ENCODE peak calls at places on chromosome 6, in six cellular contexts. Y, F, W, Q, E and H are unnamed samples.
A peak's percentile ranks its signal among the peaks of the same experiment; 100 is the strongest.

GRCh38 chr6:113697642-113698410 is 159.3 kb upstream of the MARCKS start:
- DNase-seq in Y (no peak), E (no peak), W (no peak), Q (no peak), F (no peak), H (no peak)

GRCh38 chr6:113315879-113316278 is 541.3 kb upstream of the MARCKS start:
- DNase-seq in W (no peak), F (no peak), E (no peak), Y (no peak), Q (no peak), H (no peak)

GRCh38 chr6:31657406-31658157 is 1.9 kb downstream of the APOM start:
- DNase-seq in E (no peak), Y (no peak), Q (no peak), W (no peak), F (no peak), H (no peak)

GRCh38 chr6:149064026-149065017 is 253.2 kb upstream of the TAB2 start:
- DNase-seq in F (no peak), W (no peak), Y (no peak), E (no peak), Q (no peak), H (no peak)

GRCh38 chr6:150697515-150697914 is 97.8 kb downstream of the PLEKHG1 start:
- DNase-seq in Q (no peak), Y (no peak), E (no peak), F (no peak), W (no peak), H (no peak)

GRCh38 chr6:27575594-27576361 is 102.9 kb upstream of the ZNF184 start:
- DNase-seq in Q (no peak), E (no peak), Y (no peak), F (peak; percentile 41), W (no peak), H (no peak)

GRCh38 chr6:160667854-160668481 is 3.9 kb upstream of the LPA start:
- DNase-seq in Y (no peak), Q (no peak), F (peak; percentile 35), W (no peak), E (peak; percentile 1), H (peak; percentile 56)

GRCh38 chr6:75752365-75752764 is 3.3 kb downstream of the MYO6 start:
- DNase-seq in E (no peak), Q (no peak), W (no peak), F (no peak), Y (no peak), H (no peak)

GRCh38 chr6:43540507-43540906 is 23.6 kb downstream of the POLR1C start:
- DNase-seq in W (no peak), Q (no peak), E (no peak), F (no peak), Y (no peak), H (no peak)

GRCh38 chr6:225121-225721 is 67.1 kb upstream of the DUSP22 start:
- DNase-seq in W (no peak), Q (no peak), F (no peak), Y (peak; percentile 35), E (peak; percentile 72), H (no peak)

GRCh38 chr6:39224523-39225182 is 4.6 kb downstream of the KCNK5 start:
- DNase-seq in F (no peak), Q (no peak), E (no peak), Y (no peak), W (no peak), H (no peak)

GRCh38 chr6:11919771-11920440 is 92.2 kb upstream of the HIVEP1 start:
- DNase-seq in Y (no peak), E (no peak), F (no peak), Q (no peak), W (no peak), H (no peak)

GRCh38 chr6:120083186-120083585 is 733.6 kb upstream of the MAN1A1 start:
- DNase-seq in E (no peak), W (no peak), Q (no peak), F (no peak), Y (no peak), H (no peak)

GRCh38 chr6:161215193-161215592 is 58.7 kb downstream of the AGPAT4 start:
- DNase-seq in E (no peak), F (no peak), Y (no peak), W (no peak), Q (no peak), H (peak; percentile 19)

GRCh38 chr6:10588562-10589428 is 67.6 kb downstream of the GCNT2 start:
- DNase-seq in Q (no peak), E (no peak), F (no peak), W (no peak), Y (no peak), H (no peak)

GRCh38 chr6:31495580-31495979 is 2.4 kb upstream of the MICB start:
- DNase-seq in F (no peak), W (no peak), Y (no peak), Q (no peak), E (no peak), H (no peak)

GRCh38 chr6:35489066-35489465 is 7.8 kb downstream of the TEAD3 start:
- DNase-seq in F (no peak), E (no peak), Q (no peak), W (no peak), Y (no peak), H (no peak)

GRCh38 chr6:311679-312220 is 19.5 kb downstream of the DUSP22 start:
- DNase-seq in F (no peak), E (no peak), W (no peak), Y (no peak), Q (no peak), H (no peak)

GRCh38 chr6:144190593-144190992 is 40.3 kb downstream of the STX11 start:
- DNase-seq in W (no peak), F (no peak), Q (no peak), E (no peak), Y (no peak), H (peak; percentile 64)
- TF ChIP-seq POLR2A in W (no peak), F (no peak), Q (no peak), E (no peak), Y (no peak), H (no peak)

GRCh38 chr6:162640756-162641155 is 86.8 kb downstream of the PRKN start:
- DNase-seq in W (no peak), Y (no peak), E (no peak), Q (no peak), F (no peak), H (no peak)

GRCh38 chr6:162638931-162639574 is 88.5 kb downstream of the PRKN start:
- DNase-seq in Y (no peak), F (no peak), E (no peak), W (no peak), Q (no peak), H (no peak)

GRCh38 chr6:162644153-162644552 is 83.4 kb downstream of the PRKN start:
- DNase-seq in W (no peak), E (no peak), Q (no peak), F (no peak), Y (no peak), H (no peak)
- H3K27ac ChIP-seq in W (no peak overlapping the region), E (no peak overlapping the region), Q (no peak overlapping the region), F (no peak overlapping the region), Y (no peak overlapping the region), H (no peak overlapping the region)

DNA sequence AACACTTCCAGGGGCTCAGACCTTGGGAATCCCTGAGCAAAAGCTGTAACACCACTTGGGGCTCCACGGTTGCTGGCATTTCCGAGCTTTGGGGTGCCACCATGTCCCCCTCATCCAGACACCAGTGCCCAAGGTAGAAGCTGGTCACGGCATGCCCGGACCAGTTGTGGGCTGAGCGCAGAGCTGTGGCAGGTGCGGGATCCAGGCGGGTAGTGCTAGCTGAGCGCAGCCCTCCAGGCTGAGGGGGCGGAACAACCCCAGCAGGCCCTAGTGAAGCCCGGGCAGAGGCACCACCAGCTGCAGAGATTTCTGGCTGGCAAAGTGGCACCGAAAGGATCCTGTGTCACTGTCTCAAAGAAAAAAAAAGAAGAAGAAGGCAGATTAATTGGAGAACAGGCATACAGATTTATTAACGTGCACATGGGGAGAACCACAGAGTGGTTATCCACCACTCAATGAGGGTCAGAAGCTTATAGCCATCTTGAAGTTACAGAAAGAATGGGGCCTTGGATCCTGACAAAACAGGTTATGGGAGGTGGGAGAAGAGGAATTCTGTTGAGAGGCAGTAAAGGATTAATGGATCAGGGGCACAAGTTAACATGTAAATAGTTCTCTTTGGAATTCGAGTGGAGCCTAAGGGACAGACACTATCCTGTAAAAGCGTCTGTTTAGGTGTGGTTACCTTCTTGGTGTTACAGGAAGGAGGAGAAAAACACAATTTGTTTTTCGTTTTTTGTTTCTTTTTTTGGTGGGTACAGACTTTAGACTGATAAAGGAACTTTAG is 107.5 kb downstream of the CD24 start:
- DNase-seq in Y (no peak), E (no peak), W (no peak), F (no peak), Q (no peak), H (no peak)
- H3K9me3 ChIP-seq in Y (no peaks in the 10 kb centered on the region), E (no peaks in the 10 kb centered on the region), W (no peaks in the 10 kb centered on the region), F (no peaks in the 10 kb centered on the region), Q (no peaks in the 10 kb centered on the region), H (no peaks in the 10 kb centered on the region)

GRCh38 chr6:17986656-17987575 is 519 bp downstream of the KIF13A start:
- DNase-seq in Y (peak; percentile 46), F (no peak), E (no peak), W (peak; percentile 78), Q (no peak), H (peak; percentile 66)
- TF ChIP-seq POLR2A in Y (peak; percentile 26), F (peak; percentile 21), E (no peak), W (peak; percentile 46), Q (no peak), H (peak; percentile 49)

DNA sequence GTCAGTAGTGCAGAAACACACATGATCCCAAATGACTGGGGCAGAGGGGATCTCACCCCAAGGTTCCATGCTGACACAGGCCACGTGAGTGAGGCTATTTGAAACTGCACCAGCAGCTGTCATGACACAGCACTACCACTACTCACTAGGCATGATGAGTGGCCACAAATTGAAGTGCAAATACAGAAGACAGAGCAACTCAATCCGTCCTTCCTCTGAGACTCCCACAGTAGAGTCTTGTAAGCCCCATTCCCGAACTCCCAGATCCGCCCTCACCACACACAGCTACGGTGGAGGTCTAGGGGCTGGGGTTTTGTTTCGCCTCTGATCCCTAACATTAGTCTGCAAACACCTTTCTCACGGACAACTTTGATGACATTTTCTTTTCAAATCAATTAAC is 113.3 kb upstream of the NUP153 start:
- DNase-seq in W (no peak), F (no peak), Y (no peak), Q (no peak), E (no peak), H (no peak)
- H3K27ac ChIP-seq in W (no peak overlapping the region), F (no peak overlapping the region), Y (no peak overlapping the region), Q (no peak overlapping the region), E (no peak overlapping the region), H (no peak overlapping the region)

DNA sequence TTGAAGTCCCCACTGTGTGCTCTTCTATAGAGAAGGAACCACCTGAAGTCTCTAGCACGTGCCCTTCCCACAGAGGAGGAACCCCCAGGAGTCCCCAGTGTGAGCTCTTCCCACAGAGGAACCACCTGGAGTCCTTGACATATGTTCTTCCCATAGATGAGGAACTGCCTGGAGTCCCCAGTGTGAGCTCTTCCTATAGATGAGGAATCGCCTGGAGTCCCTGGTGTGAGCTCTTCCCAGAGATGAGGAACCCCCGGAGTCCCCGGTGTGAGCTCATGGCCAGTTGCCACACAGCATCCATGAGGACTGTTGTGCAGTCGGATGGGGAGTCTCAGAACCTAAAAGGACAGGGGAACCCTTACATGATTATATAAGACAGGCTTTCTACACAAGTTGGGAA is 158.1 kb upstream of the THBS2 start:
- DNase-seq in E (no peak), Y (no peak), Q (no peak), F (no peak), W (no peak), H (no peak)
- H3K9me3 ChIP-seq in E (no peaks in the 10 kb centered on the region), Y (no peaks in the 10 kb centered on the region), Q (no peaks in the 10 kb centered on the region), F (peaks cover 7% of the 10 kb centered on the region), W (no peaks in the 10 kb centered on the region), H (no peaks in the 10 kb centered on the region)